ENCODE peak calls at places on chromosomes 6 and 20, in nine cellular contexts. Y is NB4, G is ovary, Z is HCT116, M is stomach, V is heart left ventricle, P is breast epithelium, C is prostate gland, X is uterus. O is an unnamed sample.

GRCh38 chr6:146543940-146544661 is 468 bp downstream of the RAB32 start:
- DNase-seq in Y (peak; percentile 67), G (peak; percentile 39), Z (no peak), M (peak; percentile 49), V (peak; percentile 34), P (peak; percentile 51), C (peak; percentile 11), X (no peak), O (peak; percentile 93)

GRCh38 chr6:147508073-147508870 is at the start of gene SAMD5:
- DNase-seq in Y (no peak), G (peak; percentile 12), Z (peak; percentile 32), M (peak; percentile 65), V (peak; percentile 76), P (no peak), C (peak; percentile 35), X (peak; percentile 58), O (no peak)

GRCh38 chr6:111011360-111012142 is 29.7 kb downstream of the RPF2 start:
- DNase-seq in Y (peak; percentile 67), G (no peak), Z (peak; percentile 19), M (no peak), V (no peak), P (no peak), C (no peak), X (no peak), O (no peak)

GRCh38 chr20:25178563-25179438 is 16.7 kb upstream of the ENTPD6 start:
- DNase-seq in Y (peak; percentile 56), G (peak; percentile 49), Z (peak; percentile 61), M (peak; percentile 33), V (no peak), P (no peak), C (no peak), X (peak; percentile 37), O (no peak)

GRCh38 chr20:25199473-25200265 is 4.2 kb downstream of the ENTPD6 start:
- DNase-seq in Y (no peak), G (no peak), Z (no peak), M (no peak), V (no peak), P (no peak), C (no peak), X (no peak), O (no peak)

GRCh38 chr6:7245668-7246393 is 67.2 kb downstream of the SSR1 start:
- DNase-seq in Y (no peak), G (no peak), Z (no peak), M (no peak), V (no peak), P (no peak), C (no peak), X (no peak), O (no peak)

GRCh38 chr20:56974499-56975250 is 291.8 kb downstream of the BMP7 start:
- DNase-seq in Y (peak; percentile 90), G (no peak), Z (peak; percentile 47), M (peak; percentile 31), V (no peak), P (no peak), C (peak; percentile 67), X (no peak), O (no peak)

GRCh38 chr6:1381397-1382330 is 7.7 kb upstream of the FOXF2 start:
- DNase-seq in Y (peak; percentile 65), G (no peak), Z (no peak), M (peak; percentile 69), V (no peak), P (no peak), C (no peak), X (peak; percentile 41), O (no peak)

DNA sequence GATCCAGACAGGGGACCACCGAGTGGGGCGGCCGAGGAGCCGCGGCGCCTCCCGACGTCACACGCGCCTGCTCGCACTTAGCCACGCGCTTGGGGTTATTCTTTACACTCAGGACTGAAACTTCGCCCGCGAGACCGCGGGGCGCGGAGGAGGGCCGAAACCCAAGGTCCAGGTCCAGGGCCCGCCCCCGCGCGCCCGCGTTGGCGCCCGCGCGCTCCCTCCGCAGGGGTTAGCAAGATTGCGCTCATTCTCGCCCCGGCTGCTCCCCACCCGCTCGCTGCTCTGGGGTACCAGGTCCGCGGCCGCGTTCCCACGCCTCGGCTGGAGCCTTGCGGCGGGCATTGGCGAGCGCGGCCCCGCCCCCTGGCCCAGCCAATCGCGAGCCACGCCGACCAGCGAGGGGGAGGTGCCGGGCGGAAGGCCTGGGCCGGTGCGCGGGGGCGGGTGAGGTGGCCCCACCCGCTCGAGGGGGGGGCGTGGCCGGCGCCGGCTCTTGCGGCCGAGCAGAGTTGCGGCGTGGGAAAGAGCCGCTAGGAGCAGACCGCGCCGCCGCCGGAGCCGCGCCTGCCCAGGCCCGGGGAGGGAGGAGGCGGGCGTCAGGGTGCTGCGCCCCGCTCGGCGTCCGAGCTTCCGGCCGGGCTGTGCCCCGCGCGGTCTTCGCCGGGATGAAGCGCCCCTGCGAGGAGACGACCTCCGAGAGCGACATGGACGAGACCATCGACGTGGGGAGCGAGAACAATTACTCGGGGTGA is at the start of gene HEY2:
- DNase-seq in Y (peak; percentile 92), G (peak; percentile 93), Z (peak; percentile 45), M (peak; percentile 95), V (peak; percentile 96), P (peak; percentile 80), C (peak; percentile 91), X (peak; percentile 92), O (peak; percentile 97)
- TF ChIP-seq POLR2A in Y (no peak), G (peak; percentile 75), Z (no peak), M (no peak), V (peak; percentile 97), P (peak; percentile 33), C (peak; percentile 60), X (peak; percentile 45), O (peak; percentile 50)

DNA sequence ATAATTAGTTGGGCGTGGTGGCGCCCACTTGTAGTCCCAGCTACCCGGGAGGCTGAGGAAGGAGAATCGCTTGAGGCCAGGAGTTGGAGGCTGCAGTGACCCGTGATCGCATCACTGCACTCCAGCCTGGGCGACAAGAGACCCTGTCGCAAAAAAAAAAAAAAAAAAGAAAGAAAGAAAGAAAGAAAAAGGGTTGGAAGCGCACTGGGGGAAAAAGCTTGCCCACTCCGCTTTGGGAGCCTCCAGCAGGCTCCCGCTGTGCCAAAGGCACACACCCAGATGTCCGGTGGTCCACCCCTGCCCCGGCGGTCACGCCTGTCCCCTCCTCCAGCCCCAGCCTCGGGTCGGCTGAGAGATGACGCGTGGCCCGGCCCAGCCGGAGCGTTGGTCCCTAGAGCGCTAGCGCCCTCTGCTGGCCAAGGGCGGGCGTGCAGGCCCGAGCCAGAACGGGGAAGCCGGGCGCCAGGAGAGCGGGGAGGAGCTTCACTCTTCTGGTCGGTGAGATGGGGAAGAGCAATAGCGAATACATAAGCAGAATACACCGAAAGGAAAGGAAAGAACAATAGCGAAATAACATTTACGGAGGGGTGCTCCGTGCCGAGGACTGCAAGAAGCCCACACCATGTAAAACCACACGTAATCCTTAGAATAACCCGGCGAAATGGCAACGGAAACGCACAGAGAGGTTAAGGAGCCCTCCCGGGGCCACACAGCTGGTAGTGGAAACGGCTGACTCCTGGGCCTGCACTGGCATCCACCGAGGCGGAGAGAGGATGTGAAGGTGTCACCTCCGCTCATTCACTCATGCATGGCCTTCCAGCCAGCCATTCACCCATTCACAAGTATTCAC is 41.7 kb downstream of the UBE2V1 start:
- DNase-seq in Y (peak; percentile 86), G (peak; percentile 85), Z (peak; percentile 48), M (peak; percentile 95), V (peak; percentile 91), P (peak; percentile 89), C (peak; percentile 84), X (peak; percentile 93), O (peak; percentile 98)
- TF ChIP-seq CTCF in Y (peak; percentile 96), G (peak; percentile 100), Z (peak; percentile 99), M (no peak), V (peak; percentile 100), P (peak; percentile 100), C (peak; percentile 99), X (peak; percentile 100), O (peak; percentile 100)

GRCh38 chr20:50514035-50514337 is 3.8 kb downstream of the PTPN1 start:
- DNase-seq in Y (no peak), G (no peak), Z (no peak), M (no peak), V (no peak), P (no peak), C (no peak), X (no peak), O (no peak)

GRCh38 chr20:50513169-50514034 is 3.2 kb downstream of the PTPN1 start:
- DNase-seq in Y (no peak), G (no peak), Z (no peak), M (no peak), V (no peak), P (no peak), C (no peak), X (no peak), O (no peak)

GRCh38 chr20:50516180-50516934 is 6.2 kb downstream of the PTPN1 start:
- DNase-seq in Y (peak; percentile 50), G (no peak), Z (no peak), M (no peak), V (no peak), P (no peak), C (no peak), X (no peak), O (no peak)

GRCh38 chr20:50515471-50516106 is 5.4 kb downstream of the PTPN1 start:
- DNase-seq in Y (no peak), G (no peak), Z (no peak), M (no peak), V (no peak), P (no peak), C (no peak), X (no peak), O (no peak)

DNA sequence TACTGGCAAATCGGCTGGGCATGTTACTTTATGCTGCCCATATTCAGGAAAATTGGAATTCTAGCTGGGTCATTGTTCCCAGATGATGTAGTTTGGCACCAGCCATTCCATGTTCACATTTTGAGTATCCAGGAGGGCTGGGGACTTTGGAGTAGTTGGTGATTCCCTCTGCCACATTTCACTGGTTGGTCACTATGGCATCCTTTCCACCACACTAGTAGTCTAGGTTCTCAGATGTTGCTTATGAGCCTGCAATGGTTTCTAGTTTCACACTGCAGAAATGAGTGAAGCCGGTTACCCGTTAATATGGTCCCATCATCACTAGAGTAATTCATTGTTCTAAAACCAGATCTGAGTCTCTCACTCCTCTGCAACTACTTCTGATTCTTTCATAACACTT is 4.6 kb downstream of the PTPN1 start:
- DNase-seq in Y (no peak), G (no peak), Z (no peak), M (no peak), V (no peak), P (no peak), C (no peak), X (no peak), O (no peak)
- TF ChIP-seq POLR2A in Y (no peak), G (no peak), Z (no peak), M (no peak), V (no peak), P (no peak), C (no peak), X (no peak), O (no peak)

GRCh38 chr20:35618032-35618371 is 2.4 kb downstream of the SPAG4 start:
- DNase-seq in Y (no peak), G (no peak), Z (no peak), M (no peak), V (no peak), P (no peak), C (no peak), X (peak; percentile 14), O (no peak)

GRCh38 chr20:35618372-35619131 is 2.9 kb downstream of the SPAG4 start:
- DNase-seq in Y (no peak), G (peak; percentile 44), Z (no peak), M (no peak), V (no peak), P (no peak), C (no peak), X (peak; percentile 39), O (no peak)

GRCh38 chr20:35620818-35621559 is 5.4 kb downstream of the SPAG4 start:
- DNase-seq in Y (no peak), G (no peak), Z (no peak), M (no peak), V (no peak), P (no peak), C (no peak), X (no peak), O (no peak)

GRCh38 chr20:35617397-35618031 is 1.9 kb downstream of the SPAG4 start:
- DNase-seq in Y (peak; percentile 96), G (peak; percentile 81), Z (no peak), M (peak; percentile 55), V (peak; percentile 59), P (no peak), C (no peak), X (peak; percentile 64), O (no peak)

GRCh38 chr20:35619196-35620095 is 3.8 kb downstream of the SPAG4 start:
- DNase-seq in Y (peak; percentile 74), G (peak; percentile 76), Z (peak; percentile 76), M (peak; percentile 82), V (peak; percentile 79), P (peak; percentile 71), C (peak; percentile 66), X (peak; percentile 84), O (peak; percentile 96)
- TF ChIP-seq CTCF in Y (peak; percentile 54), G (no peak), Z (peak; percentile 67), M (no peak), V (no peak), P (no peak), C (no peak), X (no peak), O (peak; percentile 11)

O was measured in esophagus muscularis mucosa.